ENCODE peak calls at places on chromosome 16, in nine cellular contexts. One of them, this sample, is unnamed.

GRCh38 chr16:84730406-84731106 is 30.8 kb downstream of the USP10 start:
- DNase-seq in CD8-positive, alpha-beta T cell: no peak
- DNase-seq in RWPE1: peak; percentile 80
- DNase-seq in epithelial cell of esophagus: peak; percentile 92
- DNase-seq in progenitor cell of endocrine pancreas: no peak
- DNase-seq in GM20000: peak; percentile 52
- DNase-seq in CD4-positive, alpha-beta T cell: peak; percentile 20
- DNase-seq in upper lobe of left lung: peak; percentile 90
- DNase-seq in upper lobe of right lung: peak; percentile 68
- DNase-seq in this sample: peak; percentile 70

GRCh38 chr16:52929478-52929877 is 123.2 kb downstream of the CHD9NB start:
- DNase-seq in RWPE1: no peak
- DNase-seq in progenitor cell of endocrine pancreas: no peak
- DNase-seq in CD4-positive, alpha-beta T cell: no peak
- DNase-seq in upper lobe of right lung: no peak
- DNase-seq in CD8-positive, alpha-beta T cell: no peak
- DNase-seq in GM20000: no peak
- DNase-seq in epithelial cell of esophagus: no peak
- DNase-seq in upper lobe of left lung: no peak
- DNase-seq in this sample: no peak

GRCh38 chr16:85312642-85313540 is 200.6 kb upstream of the CIBAR2 start:
- DNase-seq in progenitor cell of endocrine pancreas: no peak
- DNase-seq in epithelial cell of esophagus: no peak
- DNase-seq in upper lobe of left lung: no peak
- DNase-seq in CD4-positive, alpha-beta T cell: no peak
- DNase-seq in RWPE1: no peak
- DNase-seq in GM20000: no peak
- DNase-seq in CD8-positive, alpha-beta T cell: no peak
- DNase-seq in upper lobe of right lung: no peak
- DNase-seq in this sample: no peak

GRCh38 chr16:914453-914852 is 56.3 kb downstream of the LMF1 start:
- DNase-seq in epithelial cell of esophagus: peak; percentile 21
- DNase-seq in CD8-positive, alpha-beta T cell: no peak
- DNase-seq in upper lobe of right lung: no peak
- DNase-seq in upper lobe of left lung: no peak
- DNase-seq in progenitor cell of endocrine pancreas: no peak
- DNase-seq in CD4-positive, alpha-beta T cell: no peak
- DNase-seq in RWPE1: peak; percentile 16
- DNase-seq in GM20000: no peak
- DNase-seq in this sample: no peak

GRCh38 chr16:12398029-12398735 is 405.5 kb downstream of the CPPED1 start:
- DNase-seq in CD4-positive, alpha-beta T cell: no peak
- DNase-seq in progenitor cell of endocrine pancreas: no peak
- DNase-seq in CD8-positive, alpha-beta T cell: no peak
- DNase-seq in epithelial cell of esophagus: no peak
- DNase-seq in upper lobe of right lung: no peak
- DNase-seq in RWPE1: no peak
- DNase-seq in GM20000: no peak
- DNase-seq in upper lobe of left lung: no peak
- DNase-seq in this sample: no peak

GRCh38 chr16:30633526-30633925 is 17.2 kb upstream of the PRR14 start:
- DNase-seq in upper lobe of right lung: no peak
- DNase-seq in CD8-positive, alpha-beta T cell: no peak
- DNase-seq in progenitor cell of endocrine pancreas: no peak
- DNase-seq in CD4-positive, alpha-beta T cell: no peak
- DNase-seq in epithelial cell of esophagus: no peak
- DNase-seq in RWPE1: no peak
- DNase-seq in upper lobe of left lung: no peak
- DNase-seq in GM20000: no peak
- DNase-seq in this sample: no peak

GRCh38 chr16:69610356-69610755 is 44.6 kb downstream of the NFAT5 start:
- DNase-seq in progenitor cell of endocrine pancreas: no peak
- DNase-seq in epithelial cell of esophagus: no peak
- DNase-seq in upper lobe of left lung: no peak
- DNase-seq in RWPE1: no peak
- DNase-seq in upper lobe of right lung: no peak
- DNase-seq in GM20000: no peak
- DNase-seq in CD8-positive, alpha-beta T cell: no peak
- DNase-seq in CD4-positive, alpha-beta T cell: no peak
- DNase-seq in this sample: no peak

GRCh38 chr16:66441586-66442375 is 14.7 kb downstream of the BEAN1 start:
- DNase-seq in GM20000: no peak
- DNase-seq in progenitor cell of endocrine pancreas: no peak
- DNase-seq in CD4-positive, alpha-beta T cell: no peak
- DNase-seq in RWPE1: no peak
- DNase-seq in CD8-positive, alpha-beta T cell: no peak
- DNase-seq in epithelial cell of esophagus: peak; percentile 61
- DNase-seq in upper lobe of right lung: no peak
- DNase-seq in upper lobe of left lung: no peak
- DNase-seq in this sample: no peak

GRCh38 chr16:15950167-15950854 is 895 bp downstream of the ABCC1 start:
- DNase-seq in epithelial cell of esophagus: peak; percentile 33
- DNase-seq in CD8-positive, alpha-beta T cell: peak; percentile 57
- DNase-seq in upper lobe of right lung: no peak
- DNase-seq in progenitor cell of endocrine pancreas: no peak
- DNase-seq in GM20000: peak; percentile 74
- DNase-seq in CD4-positive, alpha-beta T cell: peak; percentile 36
- DNase-seq in upper lobe of left lung: peak; percentile 25
- DNase-seq in RWPE1: peak; percentile 61
- DNase-seq in this sample: peak; percentile 65

GRCh38 chr16:51984395-51984794 is 562.5 kb downstream of the TOX3 start:
- DNase-seq in GM20000: no peak
- DNase-seq in progenitor cell of endocrine pancreas: no peak
- DNase-seq in upper lobe of right lung: no peak
- DNase-seq in RWPE1: no peak
- DNase-seq in CD8-positive, alpha-beta T cell: no peak
- DNase-seq in upper lobe of left lung: no peak
- DNase-seq in epithelial cell of esophagus: no peak
- DNase-seq in CD4-positive, alpha-beta T cell: no peak
- DNase-seq in this sample: no peak

GRCh38 chr16:17227278-17227677 is 243.5 kb downstream of the XYLT1 start:
- DNase-seq in CD4-positive, alpha-beta T cell: no peak
- DNase-seq in progenitor cell of endocrine pancreas: no peak
- DNase-seq in RWPE1: peak; percentile 32
- DNase-seq in upper lobe of left lung: no peak
- DNase-seq in GM20000: no peak
- DNase-seq in CD8-positive, alpha-beta T cell: no peak
- DNase-seq in upper lobe of right lung: no peak
- DNase-seq in epithelial cell of esophagus: peak; percentile 3
- DNase-seq in this sample: no peak

GRCh38 chr16:73846292-73846849 is 450.2 kb upstream of the PSMD7 start:
- DNase-seq in progenitor cell of endocrine pancreas: no peak
- DNase-seq in CD8-positive, alpha-beta T cell: no peak
- DNase-seq in upper lobe of left lung: no peak
- DNase-seq in upper lobe of right lung: no peak
- DNase-seq in GM20000: no peak
- DNase-seq in epithelial cell of esophagus: no peak
- DNase-seq in CD4-positive, alpha-beta T cell: no peak
- DNase-seq in RWPE1: no peak
- DNase-seq in this sample: no peak

GRCh38 chr16:14364386-14365199 is 265.5 kb downstream of the PARN start:
- DNase-seq in GM20000: no peak
- DNase-seq in RWPE1: peak; percentile 74
- DNase-seq in epithelial cell of esophagus: peak; percentile 91
- DNase-seq in CD8-positive, alpha-beta T cell: no peak
- DNase-seq in progenitor cell of endocrine pancreas: no peak
- DNase-seq in upper lobe of left lung: peak; percentile 59
- DNase-seq in CD4-positive, alpha-beta T cell: no peak
- DNase-seq in upper lobe of right lung: peak; percentile 73
- DNase-seq in this sample: no peak

GRCh38 chr16:49855280-49855821 is 561 bp downstream of the ZNF423 start:
- DNase-seq in CD4-positive, alpha-beta T cell: peak; percentile 59
- DNase-seq in upper lobe of right lung: peak; percentile 93
- DNase-seq in CD8-positive, alpha-beta T cell: peak; percentile 78
- DNase-seq in upper lobe of left lung: peak; percentile 75
- DNase-seq in GM20000: peak; percentile 87
- DNase-seq in RWPE1: peak; percentile 38
- DNase-seq in epithelial cell of esophagus: peak; percentile 75
- DNase-seq in progenitor cell of endocrine pancreas: peak; percentile 77
- DNase-seq in this sample: peak; percentile 80

GRCh38 chr16:49857423-49858181 is 1.7 kb upstream of the ZNF423 start:
- DNase-seq in CD8-positive, alpha-beta T cell: no peak
- DNase-seq in GM20000: peak; percentile 89
- DNase-seq in epithelial cell of esophagus: peak; percentile 56
- DNase-seq in RWPE1: peak; percentile 54
- DNase-seq in upper lobe of left lung: peak; percentile 45
- DNase-seq in CD4-positive, alpha-beta T cell: peak; percentile 41
- DNase-seq in progenitor cell of endocrine pancreas: peak; percentile 64
- DNase-seq in upper lobe of right lung: peak; percentile 76
- DNase-seq in this sample: peak; percentile 83

GRCh38 chr16:49855822-49856740 is at the start of gene ZNF423:
- DNase-seq in progenitor cell of endocrine pancreas: peak; percentile 50
- DNase-seq in upper lobe of right lung: no peak
- DNase-seq in RWPE1: no peak
- DNase-seq in GM20000: no peak
- DNase-seq in upper lobe of left lung: no peak
- DNase-seq in epithelial cell of esophagus: no peak
- DNase-seq in CD8-positive, alpha-beta T cell: no peak
- DNase-seq in CD4-positive, alpha-beta T cell: no peak
- DNase-seq in this sample: no peak

GRCh38 chr16:49858200-49859129 is 2.6 kb upstream of the ZNF423 start:
- DNase-seq in CD8-positive, alpha-beta T cell: no peak
- DNase-seq in epithelial cell of esophagus: no peak
- DNase-seq in progenitor cell of endocrine pancreas: peak; percentile 53
- DNase-seq in GM20000: peak; percentile 65
- DNase-seq in upper lobe of right lung: peak; percentile 79
- DNase-seq in RWPE1: peak; percentile 8
- DNase-seq in CD4-positive, alpha-beta T cell: peak; percentile 21
- DNase-seq in upper lobe of left lung: no peak
- DNase-seq in this sample: peak; percentile 64

DNA sequence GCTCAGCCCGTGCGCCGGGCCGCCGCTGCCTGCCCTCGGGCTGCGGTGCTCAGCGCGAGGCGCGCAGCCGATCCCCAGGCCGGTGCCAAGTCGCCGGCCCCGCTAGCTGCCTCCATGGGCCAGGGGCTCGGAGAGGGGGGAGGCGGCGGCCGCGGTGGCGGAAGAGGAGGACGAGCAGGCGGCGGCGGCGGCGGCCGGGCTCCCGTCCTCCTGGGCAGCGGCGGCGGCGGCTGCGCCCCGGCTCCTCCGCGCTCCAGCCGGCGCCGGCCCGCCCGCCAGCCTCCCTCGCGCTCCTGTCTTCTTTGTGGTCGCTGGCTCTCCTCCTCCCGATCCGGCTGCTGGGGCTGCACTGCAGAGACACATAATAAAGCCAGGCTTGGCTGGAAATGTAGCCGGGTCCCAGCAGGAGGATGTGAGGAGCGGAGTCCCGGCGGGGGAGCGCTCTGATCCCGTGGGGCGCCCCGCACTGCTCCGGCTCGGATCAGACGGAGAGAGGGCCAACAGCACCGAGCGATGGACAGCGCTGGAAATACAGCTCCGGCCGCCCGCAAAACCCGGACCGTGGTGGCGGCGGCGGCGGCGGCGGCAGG is 924 bp upstream of the ZNF423 start:
- DNase-seq in GM20000: peak; percentile 81
- DNase-seq in RWPE1: peak; percentile 66
- DNase-seq in CD4-positive, alpha-beta T cell: no peak
- DNase-seq in progenitor cell of endocrine pancreas: peak; percentile 67
- DNase-seq in upper lobe of right lung: peak; percentile 86
- DNase-seq in epithelial cell of esophagus: peak; percentile 73
- DNase-seq in CD8-positive, alpha-beta T cell: no peak
- DNase-seq in upper lobe of left lung: peak; percentile 65
- DNase-seq in this sample: peak; percentile 68
- TF ChIP-seq CTCF in GM20000: peak; percentile 0
- TF ChIP-seq CTCF in RWPE1: no peak
- TF ChIP-seq CTCF in CD4-positive, alpha-beta T cell: no peak
- TF ChIP-seq CTCF in progenitor cell of endocrine pancreas: no peak
- TF ChIP-seq CTCF in upper lobe of right lung: no peak
- TF ChIP-seq CTCF in epithelial cell of esophagus: no peak
- TF ChIP-seq CTCF in CD8-positive, alpha-beta T cell: no peak
- TF ChIP-seq CTCF in upper lobe of left lung: peak; percentile 35
- TF ChIP-seq CTCF in this sample: no peak

GRCh38 chr16:70703041-70703834 is 17.4 kb upstream of the MTSS2 start:
- DNase-seq in CD4-positive, alpha-beta T cell: no peak
- DNase-seq in progenitor cell of endocrine pancreas: no peak
- DNase-seq in CD8-positive, alpha-beta T cell: no peak
- DNase-seq in upper lobe of left lung: no peak
- DNase-seq in RWPE1: no peak
- DNase-seq in epithelial cell of esophagus: no peak
- DNase-seq in upper lobe of right lung: no peak
- DNase-seq in GM20000: no peak
- DNase-seq in this sample: no peak
- TF ChIP-seq CTCF in CD4-positive, alpha-beta T cell: no peak
- TF ChIP-seq CTCF in progenitor cell of endocrine pancreas: peak; percentile 35
- TF ChIP-seq CTCF in CD8-positive, alpha-beta T cell: no peak
- TF ChIP-seq CTCF in upper lobe of left lung: no peak
- TF ChIP-seq CTCF in RWPE1: no peak
- TF ChIP-seq CTCF in epithelial cell of esophagus: no peak
- TF ChIP-seq CTCF in upper lobe of right lung: peak; percentile 28
- TF ChIP-seq CTCF in GM20000: no peak
- TF ChIP-seq CTCF in this sample: no peak

DNA sequence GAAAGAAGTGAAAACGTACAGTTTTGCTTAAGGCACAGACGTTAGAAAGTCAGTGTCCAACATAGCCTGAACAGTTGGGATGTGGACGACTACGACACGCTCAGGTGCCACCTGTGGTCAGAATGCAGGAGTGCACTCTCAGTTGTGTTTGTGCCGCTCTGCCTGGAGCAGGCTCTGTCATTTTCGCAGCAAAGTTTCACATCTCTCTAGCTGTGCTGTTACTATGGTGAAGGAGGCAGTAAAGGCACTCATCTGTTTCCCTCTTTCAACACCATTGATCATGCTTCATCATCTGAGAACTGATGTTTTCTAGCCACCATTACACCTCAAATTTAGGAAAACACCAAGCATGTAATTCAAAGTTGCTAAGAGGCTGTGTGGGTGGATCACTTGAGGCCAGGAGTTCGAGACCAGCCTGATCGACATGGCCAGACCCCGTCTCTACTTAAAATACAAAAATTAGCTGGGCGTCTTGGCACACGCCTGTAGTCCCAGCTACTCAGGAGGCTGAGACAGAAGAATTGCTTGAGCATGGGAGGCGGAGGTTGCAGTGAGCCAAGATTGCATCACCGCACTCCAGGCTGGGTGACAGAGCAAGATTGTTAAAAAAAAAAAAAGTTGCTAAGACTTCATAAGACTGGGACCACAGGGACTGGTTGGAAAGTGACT is 44.9 kb upstream of the DNAJA2 start:
- DNase-seq in epithelial cell of esophagus: peak; percentile 67
- DNase-seq in CD8-positive, alpha-beta T cell: no peak
- DNase-seq in GM20000: peak; percentile 93
- DNase-seq in CD4-positive, alpha-beta T cell: peak; percentile 29
- DNase-seq in upper lobe of left lung: peak; percentile 44
- DNase-seq in RWPE1: peak; percentile 67
- DNase-seq in upper lobe of right lung: no peak
- DNase-seq in progenitor cell of endocrine pancreas: peak; percentile 35
- DNase-seq in this sample: peak; percentile 87
- TF ChIP-seq CTCF in epithelial cell of esophagus: peak; percentile 79
- TF ChIP-seq CTCF in CD8-positive, alpha-beta T cell: no peak
- TF ChIP-seq CTCF in GM20000: peak; percentile 40
- TF ChIP-seq CTCF in CD4-positive, alpha-beta T cell: no peak
- TF ChIP-seq CTCF in upper lobe of left lung: peak; percentile 41
- TF ChIP-seq CTCF in RWPE1: peak; percentile 39
- TF ChIP-seq CTCF in upper lobe of right lung: peak; percentile 32
- TF ChIP-seq CTCF in progenitor cell of endocrine pancreas: peak; percentile 71
- TF ChIP-seq CTCF in this sample: peak; percentile 56

GRCh38 chr16:46688101-46688656 is 799 bp downstream of the VPS35 start:
- DNase-seq in CD4-positive, alpha-beta T cell: no peak
- DNase-seq in GM20000: no peak
- DNase-seq in CD8-positive, alpha-beta T cell: no peak
- DNase-seq in epithelial cell of esophagus: peak; percentile 81
- DNase-seq in RWPE1: no peak
- DNase-seq in progenitor cell of endocrine pancreas: no peak
- DNase-seq in upper lobe of left lung: peak; percentile 74
- DNase-seq in upper lobe of right lung: no peak
- DNase-seq in this sample: no peak
- TF ChIP-seq CTCF in CD4-positive, alpha-beta T cell: peak; percentile 21
- TF ChIP-seq CTCF in GM20000: no peak
- TF ChIP-seq CTCF in CD8-positive, alpha-beta T cell: no peak
- TF ChIP-seq CTCF in epithelial cell of esophagus: no peak
- TF ChIP-seq CTCF in RWPE1: no peak
- TF ChIP-seq CTCF in progenitor cell of endocrine pancreas: peak; percentile 67
- TF ChIP-seq CTCF in upper lobe of left lung: peak; percentile 19
- TF ChIP-seq CTCF in upper lobe of right lung: peak; percentile 33
- TF ChIP-seq CTCF in this sample: peak; percentile 29

This sample was measured in GM13976.